ENCODE peak calls at places on chromosomes 4 and X, in ten cellular contexts. I is Calu3; J is activated CD8-positive, alpha-beta memory T cell treated with anti-CD3 and anti-CD28 coated beads, Interleukin-2, amount 10 ng/mL, durations not matched to agents 7 days and 5 days; R is activated T-cell treated with anti-CD3 and anti-CD28 coated beads for 1 hour; B is activated gamma-delta T cell treated with anti-CD3 and anti-CD28 coated beads, Interleukin-2, amount 50 U/mL, for 16 hours; T is left cardiac atrium; H is CD4-positive, alpha-beta memory T cell; Y is GOT3; G is AG04449; O is uterus. S is an unnamed sample.

GRCh38 chrX:39302838-39303237 is 501.6 kb downstream of the MID1IP1 start:
- DNase-seq in I (no peak), J (no peak), R (no peak), B (no peak), T (no peak), H (no peak), Y (no peak), G (no peak), O (no peak), S (no peak)

GRCh38 chr4:127632420-127633403 is at the start of gene INTU:
- DNase-seq in I (peak), J (peak), R (no peak), B (no peak), T (peak), H (no peak), Y (no peak), G (peak), O (peak), S (peak)

GRCh38 chr4:147246096-147246495 is 234.8 kb upstream of the EDNRA start:
- DNase-seq in I (no peak), J (no peak), R (no peak), B (no peak), T (no peak), H (no peak), Y (no peak), G (no peak), O (no peak), S (no peak)

GRCh38 chrX:97267376-97267775 is 383.7 kb downstream of the RPA4 start:
- DNase-seq in I (no peak), J (no peak), R (no peak), B (no peak), T (no peak), H (no peak), Y (no peak), G (no peak), O (no peak), S (no peak)

GRCh38 chrX:39652336-39652735 is 445.4 kb downstream of the BCOR start:
- DNase-seq in I (peak), J (peak), R (no peak), B (no peak), T (peak), H (peak), Y (no peak), G (no peak), O (no peak), S (peak)

GRCh38 chrX:154486052-154486395 is 391 bp downstream of the UBL4A start:
- DNase-seq in I (peak), J (peak), R (no peak), B (no peak), T (peak), H (peak), Y (no peak), G (no peak), O (no peak), S (peak)

GRCh38 chrX:12304261-12304660 is 166.0 kb downstream of the FRMPD4 start:
- DNase-seq in I (no peak), J (no peak), R (no peak), B (no peak), T (no peak), H (no peak), Y (no peak), G (peak), O (no peak), S (no peak)

GRCh38 chr4:73871911-73872310 is 2.7 kb downstream of the CXCL1 start:
- DNase-seq in I (no peak), J (no peak), R (no peak), B (no peak), T (no peak), H (no peak), Y (no peak), G (no peak), O (no peak), S (no peak)

GRCh38 chrX:31021537-31021936 is 50.3 kb downstream of the FTHL17 start:
- DNase-seq in I (no peak), J (no peak), R (no peak), B (no peak), T (no peak), H (no peak), Y (no peak), G (no peak), O (no peak), S (no peak)